ENCODE peak calls at places on chromosome 1, in four cellular contexts. Y is trophoblast cell, O is IMR-90, M is neuronal stem cell. U is an unnamed sample.

GRCh38 chr1:196774195-196774594 is 445 bp upstream of the CFHR3 start:
- DNase-seq in Y (no peak), M (no peak), O (no peak), U (no peak)

GRCh38 chr1:7230121-7230895 is 445.1 kb downstream of the CAMTA1 start:
- DNase-seq in M (no peak), Y (no peak), O (no peak), U (no peak)

GRCh38 chr1:58430355-58431335 is 115.9 kb downstream of the OMA1 start:
- DNase-seq in Y (no peak), M (no peak), O (no peak), U (no peak)

GRCh38 chr1:176193023-176193422 is 14.1 kb downstream of the COP1 start:
- DNase-seq in M (no peak), O (no peak), Y (no peak), U (no peak)

GRCh38 chr1:86596891-86597290 is 50.0 kb downstream of the CLCA4 start:
- DNase-seq in O (no peak), M (no peak), Y (no peak), U (no peak)

GRCh38 chr1:101178688-101179491 is 57.9 kb upstream of the S1PR1 start:
- DNase-seq in M (no peak), Y (no peak), O (no peak), U (no peak)

GRCh38 chr1:234956821-234957329 is 171.8 kb downstream of the TOMM20 start:
- DNase-seq in O (no peak), Y (no peak), M (peak), U (peak)

GRCh38 chr1:24688621-24689195 is 45.6 kb downstream of the SRRM1 start:
- DNase-seq in Y (peak), M (peak), O (peak), U (peak)

GRCh38 chr1:96313216-96313615 is 408.4 kb upstream of the PTBP2 start:
- DNase-seq in M (no peak), Y (no peak), O (peak), U (no peak)

GRCh38 chr1:108646661-108647269 is 14.1 kb downstream of the HENMT1 start:
- DNase-seq in M (no peak), O (peak), Y (peak), U (peak)

GRCh38 chr1:21338568-21339401 is 48.5 kb upstream of the ECE1 start:
- DNase-seq in Y (no peak), M (no peak), O (peak), U (peak)

GRCh38 chr1:21337931-21338567 is 47.8 kb upstream of the ECE1 start:
- DNase-seq in Y (no peak), M (no peak), O (peak), U (no peak)

GRCh38 chr1:21340230-21340564 is 49.9 kb upstream of the ECE1 start:
- DNase-seq in M (no peak), Y (no peak), O (no peak), U (no peak)

GRCh38 chr1:21341022-21341421 is 50.8 kb upstream of the ECE1 start:
- DNase-seq in O (no peak), Y (no peak), M (no peak), U (no peak)

DNA sequence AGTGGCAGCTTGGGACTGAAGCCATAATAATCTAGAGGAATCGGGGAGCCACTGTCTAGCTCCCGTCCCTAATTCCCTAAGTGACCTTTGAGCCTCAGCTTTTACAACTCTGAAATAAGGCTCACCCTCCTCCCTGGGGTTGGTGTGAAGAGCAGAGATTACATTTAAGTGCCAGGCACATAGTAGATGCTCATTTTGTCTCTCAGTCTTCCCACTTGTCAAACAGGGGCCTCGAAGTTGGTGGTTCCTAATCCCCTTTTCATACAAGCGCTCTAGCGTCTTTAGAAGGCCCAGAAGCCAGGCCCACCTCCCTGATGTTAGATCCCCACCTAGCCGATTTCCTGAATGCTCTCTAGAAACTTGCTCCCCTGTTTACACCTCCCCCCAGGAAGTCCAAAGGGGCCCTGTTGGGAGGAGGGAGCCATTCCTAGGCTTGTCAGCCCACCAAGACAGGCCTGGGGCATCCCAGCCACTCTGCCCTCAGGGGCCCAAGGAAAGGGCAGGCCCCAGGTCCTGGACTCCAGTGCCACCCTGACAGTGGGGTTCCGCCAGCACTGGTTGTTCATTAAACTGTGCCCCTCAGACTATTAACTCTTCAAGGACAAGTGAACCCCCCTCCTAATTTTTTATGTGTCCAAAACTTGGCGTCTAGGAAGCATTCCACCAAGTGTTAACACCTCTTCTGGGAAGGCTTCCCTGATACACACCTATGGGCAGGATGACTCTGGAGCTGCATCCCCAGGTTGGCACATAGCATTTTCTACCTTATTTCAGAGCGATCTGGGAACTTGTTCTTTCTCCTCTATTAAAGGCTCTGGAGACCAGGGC is 49.4 kb upstream of the ECE1 start:
- DNase-seq in O (no peak), M (no peak), Y (no peak), U (peak)
- H3K4ac ChIP-seq in O (peak), M (no peak), Y (no peak), U (no peak)

GRCh38 chr1:9821710-9822109 is 2.1 kb downstream of the CLSTN1 start:
- DNase-seq in O (no peak), Y (no peak), M (no peak), U (no peak)

GRCh38 chr1:9822897-9823692 is 670 bp downstream of the CLSTN1 start:
- DNase-seq in M (no peak), O (peak), Y (no peak), U (peak)

GRCh38 chr1:9823693-9823942 is 147 bp downstream of the CLSTN1 start:
- DNase-seq in Y (no peak), M (no peak), O (no peak), U (no peak)

GRCh38 chr1:9823943-9824701 is at the start of gene CLSTN1:
- DNase-seq in O (peak), M (peak), Y (peak), U (peak)

GRCh38 chr1:9822490-9822889 is 1.3 kb downstream of the CLSTN1 start:
- DNase-seq in M (no peak), Y (no peak), O (peak), U (no peak)
- H4K8ac ChIP-seq in M (no peak), Y (no peak), O (no peak), U (no peak)

GRCh38 chr1:169892819-169893644 is 664 bp downstream of the SCYL3 start:
- DNase-seq in Y (peak), O (peak), M (no peak), U (no peak)
- H3K4ac ChIP-seq in Y (peak), O (peak), M (no peak), U (no peak)

DNA sequence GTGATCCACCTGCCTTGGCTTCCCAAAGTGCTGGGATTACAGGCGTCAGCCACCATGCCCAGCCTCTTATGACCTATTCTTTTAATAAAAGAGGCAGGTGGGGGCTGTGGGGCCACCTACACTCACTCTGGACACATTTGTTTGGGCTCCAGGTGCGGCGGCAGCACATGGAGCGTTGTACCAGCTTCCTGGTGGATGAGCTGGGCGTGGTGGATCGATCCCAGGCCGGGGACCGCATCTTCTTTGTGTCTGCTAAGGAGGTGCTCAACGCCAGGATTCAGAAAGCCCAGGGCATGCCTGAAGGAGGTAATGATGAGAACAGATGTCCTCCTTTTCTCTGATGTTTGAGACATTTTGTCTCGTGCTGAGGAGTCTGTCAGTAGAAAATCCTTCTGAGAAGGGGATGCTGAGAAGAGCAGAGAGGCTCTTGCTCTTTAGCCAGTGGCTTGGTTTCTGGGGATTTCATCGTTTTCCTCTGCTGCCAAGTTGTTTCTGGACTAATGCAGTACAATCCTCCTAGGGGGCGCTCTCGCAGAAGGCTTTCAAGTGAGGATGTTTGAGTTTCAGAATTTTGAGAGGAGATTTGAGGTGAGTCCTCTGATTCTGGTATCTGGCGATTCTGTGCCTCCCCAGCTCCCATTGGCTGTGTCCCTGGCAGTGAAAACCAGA is 17.9 kb upstream of the MIIP start:
- DNase-seq in Y (no peak), O (peak), M (peak), U (peak)
- H4K8ac ChIP-seq in Y (peak), O (peak), M (no peak), U (no peak)

U was measured in mesendoderm.